ENCODE peak calls at places on chromosomes 7 and 10, in four cellular contexts. X is T1000, D is neuronal stem cell, C is skeletal muscle cell. I is an unnamed sample.

GRCh38 chr10:61835069-61835908 is 66.2 kb upstream of the ARID5B start:
- DNase-seq in X (peak), C (peak), D (no peak), I (peak)

GRCh38 chr10:11586170-11586569 is 25.3 kb downstream of the USP6NL start:
- DNase-seq in D (no peak), C (no peak), X (no peak), I (no peak)

GRCh38 chr7:578386-578785 is 58.7 kb upstream of the PDGFA start:
- DNase-seq in X (no peak), D (no peak), C (no peak), I (no peak)

GRCh38 chr7:17396692-17397091 is 98.2 kb downstream of the AHR start:
- DNase-seq in C (no peak), X (no peak), D (no peak), I (no peak)

GRCh38 chr10:12757351-12757750 is 244.2 kb downstream of the CCDC3 start:
- DNase-seq in D (no peak), C (no peak), X (no peak), I (no peak)

GRCh38 chr10:106438386-106438785 is 726.1 kb downstream of the SORCS1 start:
- DNase-seq in C (no peak), D (no peak), X (no peak), I (no peak)

GRCh38 chr10:24957624-24958435 is 5.4 kb upstream of the PRTFDC1 start:
- DNase-seq in D (no peak), C (peak), X (no peak), I (peak)

GRCh38 chr10:86290933-86291615 is 75.5 kb downstream of the GRID1 start:
- DNase-seq in D (no peak), X (no peak), C (no peak), I (no peak)

GRCh38 chr7:85454904-85455303 is 268.0 kb upstream of the SEMA3D start:
- DNase-seq in D (no peak), C (no peak), X (no peak), I (no peak)

GRCh38 chr10:72328829-72329204 is 25.9 kb downstream of the DNAJB12 start:
- DNase-seq in D (no peak), X (no peak), C (no peak), I (no peak)

GRCh38 chr10:93701903-93702277 is 502 bp downstream of the FRA10AC1 start:
- DNase-seq in X (no peak), C (peak), D (no peak), I (peak)

GRCh38 chr7:140059288-140060242 is 3.2 kb downstream of the PARP12 start:
- DNase-seq in D (no peak), X (peak), C (peak), I (peak)

GRCh38 chr7:39624202-39624807 is 933 bp downstream of the RALA start:
- DNase-seq in C (no peak), D (peak), X (no peak), I (no peak)

I was measured in GM04504.